ENCODE peak calls at places on chromosome 1, in nine cellular contexts. One of them, this sample, is unnamed.
A peak's percentile ranks its signal among the peaks of the same experiment; 100 is the strongest.

GRCh38 chr1:84796201-84796600 is 96.8 kb downstream of the LPAR3 start:
- DNase-seq in ovary: no peak
- DNase-seq in AG04450: no peak
- DNase-seq in adrenal gland: no peak
- DNase-seq in transverse colon: no peak
- DNase-seq in right lobe of liver: no peak
- DNase-seq in K562: no peak
- DNase-seq in IMR-90: no peak
- DNase-seq in prostate gland: no peak
- DNase-seq in this sample: peak; percentile 11

GRCh38 chr1:77533660-77534295 is 148.7 kb downstream of the ZZZ3 start:
- DNase-seq in IMR-90: peak; percentile 75
- DNase-seq in transverse colon: peak; percentile 51
- DNase-seq in AG04450: no peak
- DNase-seq in right lobe of liver: peak; percentile 59
- DNase-seq in ovary: peak; percentile 31
- DNase-seq in K562: peak; percentile 75
- DNase-seq in adrenal gland: peak; percentile 47
- DNase-seq in prostate gland: peak; percentile 44
- DNase-seq in this sample: peak; percentile 67

GRCh38 chr1:208409171-208409570 is 165.0 kb upstream of the PLXNA2 start:
- DNase-seq in adrenal gland: no peak
- DNase-seq in K562: no peak
- DNase-seq in prostate gland: no peak
- DNase-seq in transverse colon: no peak
- DNase-seq in right lobe of liver: no peak
- DNase-seq in ovary: no peak
- DNase-seq in AG04450: no peak
- DNase-seq in IMR-90: no peak
- DNase-seq in this sample: no peak

GRCh38 chr1:198873696-198874230 is 234.9 kb downstream of the PTPRC start:
- DNase-seq in right lobe of liver: no peak
- DNase-seq in transverse colon: no peak
- DNase-seq in ovary: no peak
- DNase-seq in AG04450: no peak
- DNase-seq in adrenal gland: no peak
- DNase-seq in prostate gland: no peak
- DNase-seq in IMR-90: no peak
- DNase-seq in K562: no peak
- DNase-seq in this sample: no peak

GRCh38 chr1:225556694-225557093 is 96.2 kb downstream of the ENAH start:
- DNase-seq in prostate gland: no peak
- DNase-seq in K562: no peak
- DNase-seq in adrenal gland: no peak
- DNase-seq in right lobe of liver: no peak
- DNase-seq in transverse colon: no peak
- DNase-seq in ovary: no peak
- DNase-seq in AG04450: no peak
- DNase-seq in IMR-90: no peak
- DNase-seq in this sample: no peak

GRCh38 chr1:101073836-101074235 is 48.3 kb upstream of the DPH5 start:
- DNase-seq in prostate gland: no peak
- DNase-seq in AG04450: no peak
- DNase-seq in K562: no peak
- DNase-seq in transverse colon: no peak
- DNase-seq in IMR-90: no peak
- DNase-seq in right lobe of liver: no peak
- DNase-seq in adrenal gland: no peak
- DNase-seq in ovary: no peak
- DNase-seq in this sample: no peak

GRCh38 chr1:9900142-9901043 is 9.7 kb downstream of the CTNNBIP1 start:
- DNase-seq in IMR-90: no peak
- DNase-seq in adrenal gland: peak; percentile 36
- DNase-seq in ovary: no peak
- DNase-seq in AG04450: no peak
- DNase-seq in prostate gland: peak; percentile 78
- DNase-seq in transverse colon: peak; percentile 71
- DNase-seq in right lobe of liver: peak; percentile 90
- DNase-seq in K562: no peak
- DNase-seq in this sample: peak; percentile 87

GRCh38 chr1:41507152-41507720 is 22.8 kb upstream of the EDN2 start:
- DNase-seq in K562: no peak
- DNase-seq in transverse colon: no peak
- DNase-seq in prostate gland: no peak
- DNase-seq in adrenal gland: no peak
- DNase-seq in AG04450: no peak
- DNase-seq in ovary: no peak
- DNase-seq in right lobe of liver: no peak
- DNase-seq in IMR-90: no peak
- DNase-seq in this sample: no peak

GRCh38 chr1:71979947-71980346 is 302.4 kb downstream of the NEGR1 start:
- DNase-seq in prostate gland: no peak
- DNase-seq in AG04450: no peak
- DNase-seq in adrenal gland: no peak
- DNase-seq in ovary: no peak
- DNase-seq in right lobe of liver: no peak
- DNase-seq in IMR-90: no peak
- DNase-seq in K562: no peak
- DNase-seq in transverse colon: no peak
- DNase-seq in this sample: no peak

GRCh38 chr1:85544689-85545203 is 35.8 kb upstream of the CCN1 start:
- DNase-seq in AG04450: no peak
- DNase-seq in adrenal gland: no peak
- DNase-seq in ovary: no peak
- DNase-seq in prostate gland: peak; percentile 82
- DNase-seq in K562: no peak
- DNase-seq in right lobe of liver: no peak
- DNase-seq in IMR-90: peak; percentile 66
- DNase-seq in transverse colon: no peak
- DNase-seq in this sample: peak; percentile 36

GRCh38 chr1:64597151-64597550 is 127.2 kb downstream of the CACHD1 start:
- DNase-seq in K562: no peak
- DNase-seq in ovary: no peak
- DNase-seq in transverse colon: no peak
- DNase-seq in IMR-90: no peak
- DNase-seq in prostate gland: no peak
- DNase-seq in adrenal gland: no peak
- DNase-seq in AG04450: no peak
- DNase-seq in right lobe of liver: no peak
- DNase-seq in this sample: no peak

GRCh38 chr1:155037851-155038441 is 4.3 kb downstream of the DCST1 start:
- DNase-seq in prostate gland: no peak
- DNase-seq in IMR-90: no peak
- DNase-seq in right lobe of liver: no peak
- DNase-seq in ovary: no peak
- DNase-seq in adrenal gland: no peak
- DNase-seq in K562: no peak
- DNase-seq in transverse colon: peak; percentile 48
- DNase-seq in AG04450: no peak
- DNase-seq in this sample: no peak

GRCh38 chr1:206631085-206631509 is 4.2 kb upstream of the DYRK3 start:
- DNase-seq in transverse colon: peak; percentile 56
- DNase-seq in ovary: peak; percentile 69
- DNase-seq in AG04450: peak; percentile 90
- DNase-seq in adrenal gland: peak; percentile 40
- DNase-seq in K562: peak; percentile 93
- DNase-seq in IMR-90: peak; percentile 93
- DNase-seq in right lobe of liver: no peak
- DNase-seq in prostate gland: no peak
- DNase-seq in this sample: peak; percentile 96

GRCh38 chr1:29332204-29332603 is 95.9 kb downstream of the PTPRU start:
- DNase-seq in ovary: no peak
- DNase-seq in right lobe of liver: no peak
- DNase-seq in AG04450: no peak
- DNase-seq in prostate gland: no peak
- DNase-seq in K562: peak; percentile 61
- DNase-seq in transverse colon: peak; percentile 24
- DNase-seq in adrenal gland: no peak
- DNase-seq in IMR-90: peak; percentile 21
- DNase-seq in this sample: peak; percentile 63

GRCh38 chr1:68231627-68232303 is 558 bp downstream of the WLS start:
- DNase-seq in ovary: peak; percentile 75
- DNase-seq in adrenal gland: peak; percentile 49
- DNase-seq in K562: no peak
- DNase-seq in AG04450: peak; percentile 39
- DNase-seq in right lobe of liver: peak; percentile 58
- DNase-seq in IMR-90: peak; percentile 77
- DNase-seq in transverse colon: peak; percentile 69
- DNase-seq in prostate gland: peak; percentile 83
- DNase-seq in this sample: peak; percentile 85

GRCh38 chr1:13748610-13749505 is 48.9 kb downstream of the PRDM2 start:
- DNase-seq in adrenal gland: peak; percentile 98
- DNase-seq in IMR-90: peak; percentile 93
- DNase-seq in K562: peak; percentile 100
- DNase-seq in transverse colon: peak; percentile 98
- DNase-seq in AG04450: peak; percentile 82
- DNase-seq in ovary: peak; percentile 97
- DNase-seq in prostate gland: peak; percentile 98
- DNase-seq in right lobe of liver: peak; percentile 99
- DNase-seq in this sample: peak; percentile 98
- TF ChIP-seq CTCF in adrenal gland: no peak
- TF ChIP-seq CTCF in IMR-90: peak; percentile 36
- TF ChIP-seq CTCF in K562: peak; percentile 33
- TF ChIP-seq CTCF in transverse colon: no peak
- TF ChIP-seq CTCF in AG04450: peak; percentile 5
- TF ChIP-seq CTCF in ovary: no peak
- TF ChIP-seq CTCF in prostate gland: no peak
- TF ChIP-seq CTCF in right lobe of liver: peak; percentile 18
- TF ChIP-seq CTCF in this sample: peak; percentile 10

GRCh38 chr1:86924324-86924960 is 10.0 kb downstream of the HS2ST1 start:
- DNase-seq in prostate gland: no peak
- DNase-seq in adrenal gland: no peak
- DNase-seq in IMR-90: no peak
- DNase-seq in AG04450: no peak
- DNase-seq in K562: no peak
- DNase-seq in ovary: no peak
- DNase-seq in right lobe of liver: no peak
- DNase-seq in transverse colon: no peak
- DNase-seq in this sample: no peak

GRCh38 chr1:86916752-86917151 is 2.3 kb downstream of the HS2ST1 start:
- DNase-seq in transverse colon: no peak
- DNase-seq in AG04450: no peak
- DNase-seq in adrenal gland: no peak
- DNase-seq in K562: no peak
- DNase-seq in right lobe of liver: no peak
- DNase-seq in IMR-90: no peak
- DNase-seq in prostate gland: no peak
- DNase-seq in ovary: no peak
- DNase-seq in this sample: no peak

GRCh38 chr1:86926886-86927285 is 12.5 kb downstream of the HS2ST1 start:
- DNase-seq in prostate gland: no peak
- DNase-seq in transverse colon: no peak
- DNase-seq in right lobe of liver: no peak
- DNase-seq in K562: no peak
- DNase-seq in adrenal gland: no peak
- DNase-seq in IMR-90: no peak
- DNase-seq in AG04450: no peak
- DNase-seq in ovary: no peak
- DNase-seq in this sample: no peak

GRCh38 chr1:86925742-86926141 is 11.3 kb downstream of the HS2ST1 start:
- DNase-seq in ovary: no peak
- DNase-seq in right lobe of liver: no peak
- DNase-seq in adrenal gland: no peak
- DNase-seq in K562: no peak
- DNase-seq in AG04450: no peak
- DNase-seq in IMR-90: no peak
- DNase-seq in prostate gland: no peak
- DNase-seq in transverse colon: no peak
- DNase-seq in this sample: no peak

GRCh38 chr1:86922445-86922844 is 8.0 kb downstream of the HS2ST1 start:
- DNase-seq in prostate gland: no peak
- DNase-seq in K562: no peak
- DNase-seq in IMR-90: no peak
- DNase-seq in adrenal gland: no peak
- DNase-seq in right lobe of liver: no peak
- DNase-seq in ovary: no peak
- DNase-seq in AG04450: no peak
- DNase-seq in transverse colon: no peak
- DNase-seq in this sample: no peak
- H3K9me3 ChIP-seq in prostate gland: no peaks in the 10 kb centered on the region
- H3K9me3 ChIP-seq in K562: peaks cover 31% of the 10 kb centered on the region
- H3K9me3 ChIP-seq in IMR-90: peaks cover 5% of the 10 kb centered on the region
- H3K9me3 ChIP-seq in adrenal gland: no peaks in the 10 kb centered on the region
- H3K9me3 ChIP-seq in right lobe of liver: peaks cover 8% of the 10 kb centered on the region
- H3K9me3 ChIP-seq in ovary: no peaks in the 10 kb centered on the region
- H3K9me3 ChIP-seq in AG04450: peaks cover 13% of the 10 kb centered on the region
- H3K9me3 ChIP-seq in transverse colon: peaks cover 11% of the 10 kb centered on the region
- H3K9me3 ChIP-seq in this sample: no peaks in the 10 kb centered on the region

DNA sequence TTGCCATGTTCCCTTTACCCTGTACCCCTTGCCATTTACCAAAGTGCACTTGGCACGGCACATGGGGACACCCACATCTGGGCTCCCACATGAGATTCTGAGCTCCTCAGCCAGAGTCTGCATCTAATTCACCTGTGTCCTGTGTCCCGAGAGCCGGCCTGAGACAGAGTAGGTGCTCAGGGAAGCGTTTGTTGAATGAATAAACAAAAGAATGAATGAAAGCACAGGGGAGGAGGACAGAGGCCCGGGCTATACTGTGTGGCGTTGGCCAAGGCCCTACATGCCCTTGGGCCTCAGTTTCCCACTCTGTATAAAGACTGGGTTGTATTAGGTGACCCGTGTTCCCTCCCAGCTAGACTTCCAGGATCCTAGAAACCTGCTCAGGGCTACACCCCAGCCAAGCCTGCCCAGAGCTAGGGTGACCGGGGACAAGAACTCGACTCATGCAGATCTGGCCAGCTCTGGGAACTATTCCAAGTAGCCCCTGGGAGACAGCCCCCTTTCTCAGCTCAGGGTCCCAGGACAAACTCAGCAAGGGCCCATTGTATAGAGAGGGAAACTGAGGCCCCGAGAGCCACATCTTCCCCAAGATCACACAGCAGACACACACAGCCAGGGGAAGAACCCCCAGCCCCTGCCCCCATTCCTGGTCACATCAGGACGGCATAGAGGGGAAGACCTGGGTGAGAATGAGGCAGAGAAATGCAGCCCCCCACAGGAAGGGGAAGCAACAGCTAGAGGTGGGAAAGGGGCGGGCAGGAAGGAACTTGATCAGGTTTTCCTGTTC is 6.0 kb downstream of the EPHA2 start:
- DNase-seq in AG04450: no peak
- DNase-seq in transverse colon: no peak
- DNase-seq in IMR-90: no peak
- DNase-seq in right lobe of liver: no peak
- DNase-seq in ovary: no peak
- DNase-seq in K562: no peak
- DNase-seq in prostate gland: no peak
- DNase-seq in adrenal gland: no peak
- DNase-seq in this sample: no peak
- H3K27ac ChIP-seq in AG04450: peak overlapping the region; percentile 31
- H3K27ac ChIP-seq in transverse colon: no peak overlapping the region
- H3K27ac ChIP-seq in IMR-90: peak overlapping the region; percentile 96
- H3K27ac ChIP-seq in right lobe of liver: no peak overlapping the region
- H3K27ac ChIP-seq in ovary: no peak overlapping the region
- H3K27ac ChIP-seq in K562: no peak overlapping the region
- H3K27ac ChIP-seq in prostate gland: no peak overlapping the region
- H3K27ac ChIP-seq in adrenal gland: no peak overlapping the region
- H3K27ac ChIP-seq in this sample: no peak overlapping the region

DNA sequence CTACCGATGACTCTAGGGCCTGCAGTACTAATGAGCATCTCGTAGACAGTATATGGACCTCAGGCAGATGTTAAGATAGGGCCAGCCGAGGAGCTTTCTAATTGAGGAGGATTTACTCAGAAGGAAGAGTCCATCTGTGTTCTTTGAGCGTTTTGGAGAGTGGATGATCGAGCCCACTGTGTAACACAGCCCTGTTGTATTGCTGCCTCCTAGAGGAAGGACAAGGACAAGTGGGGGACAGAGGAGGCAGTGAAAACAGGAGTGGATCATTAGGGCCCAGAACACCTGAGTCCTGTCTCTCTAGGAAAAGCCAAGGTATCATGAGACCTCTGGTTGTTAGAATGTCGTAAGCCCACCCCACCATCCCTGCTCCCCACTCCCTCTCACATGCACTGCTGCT is 62.9 kb downstream of the TBX19 start:
- DNase-seq in adrenal gland: no peak
- DNase-seq in right lobe of liver: no peak
- DNase-seq in ovary: no peak
- DNase-seq in transverse colon: no peak
- DNase-seq in AG04450: no peak
- DNase-seq in K562: no peak
- DNase-seq in IMR-90: no peak
- DNase-seq in prostate gland: no peak
- DNase-seq in this sample: no peak
- TF ChIP-seq CTCF in adrenal gland: no peak
- TF ChIP-seq CTCF in right lobe of liver: no peak
- TF ChIP-seq CTCF in ovary: no peak
- TF ChIP-seq CTCF in transverse colon: no peak
- TF ChIP-seq CTCF in AG04450: no peak
- TF ChIP-seq CTCF in K562: peak; percentile 59
- TF ChIP-seq CTCF in IMR-90: no peak
- TF ChIP-seq CTCF in prostate gland: no peak
- TF ChIP-seq CTCF in this sample: peak; percentile 24

This sample was measured in cardiac muscle cell.